ENCODE peak calls at places on chromosomes 6 and 20, in five cellular contexts. One of them, this sample, is unnamed. For H3K9me3, the result is how much of the 10 kb centered on the place peaks cover.

GRCh38 chr20:52105573-52106422 is 85.8 kb downstream of the ZFP64 start:
- DNase-seq in iPS DF 6.9: peak
- DNase-seq in naive thymus-derived CD4-positive, alpha-beta T cell: no peak
- DNase-seq in CD8-positive, alpha-beta memory T cell: no peak
- DNase-seq in effector memory CD4-positive, alpha-beta T cell: no peak
- DNase-seq in this sample: no peak

GRCh38 chr20:31870703-31871601 is 518 bp downstream of the TTLL9 start:
- DNase-seq in iPS DF 6.9: no peak
- DNase-seq in naive thymus-derived CD4-positive, alpha-beta T cell: no peak
- DNase-seq in CD8-positive, alpha-beta memory T cell: no peak
- DNase-seq in effector memory CD4-positive, alpha-beta T cell: no peak
- DNase-seq in this sample: no peak

GRCh38 chr6:57040011-57040410 is 6.5 kb upstream of the KIAA1586 start:
- DNase-seq in iPS DF 6.9: peak
- DNase-seq in naive thymus-derived CD4-positive, alpha-beta T cell: no peak
- DNase-seq in CD8-positive, alpha-beta memory T cell: no peak
- DNase-seq in effector memory CD4-positive, alpha-beta T cell: no peak
- DNase-seq in this sample: no peak

GRCh38 chr6:91291071-91291470 is 704.2 kb upstream of the MAP3K7 start:
- DNase-seq in iPS DF 6.9: no peak
- DNase-seq in naive thymus-derived CD4-positive, alpha-beta T cell: no peak
- DNase-seq in CD8-positive, alpha-beta memory T cell: no peak
- DNase-seq in effector memory CD4-positive, alpha-beta T cell: no peak
- DNase-seq in this sample: no peak

GRCh38 chr6:42279144-42279781 is 61.6 kb upstream of the MRPS10 start:
- DNase-seq in iPS DF 6.9: no peak
- DNase-seq in naive thymus-derived CD4-positive, alpha-beta T cell: peak
- DNase-seq in CD8-positive, alpha-beta memory T cell: no peak
- DNase-seq in effector memory CD4-positive, alpha-beta T cell: no peak
- DNase-seq in this sample: no peak

GRCh38 chr6:138337076-138337475 is 40.6 kb upstream of the SMIM28 start:
- DNase-seq in iPS DF 6.9: no peak
- DNase-seq in naive thymus-derived CD4-positive, alpha-beta T cell: no peak
- DNase-seq in CD8-positive, alpha-beta memory T cell: no peak
- DNase-seq in effector memory CD4-positive, alpha-beta T cell: no peak
- DNase-seq in this sample: no peak

GRCh38 chr6:111872521-111873177 is 603 bp downstream of the FYN start:
- DNase-seq in iPS DF 6.9: no peak
- DNase-seq in naive thymus-derived CD4-positive, alpha-beta T cell: peak
- DNase-seq in CD8-positive, alpha-beta memory T cell: peak
- DNase-seq in effector memory CD4-positive, alpha-beta T cell: peak
- DNase-seq in this sample: peak

GRCh38 chr6:71310261-71310660 is 21.6 kb downstream of the OGFRL1 start:
- DNase-seq in iPS DF 6.9: no peak
- DNase-seq in naive thymus-derived CD4-positive, alpha-beta T cell: no peak
- DNase-seq in CD8-positive, alpha-beta memory T cell: no peak
- DNase-seq in effector memory CD4-positive, alpha-beta T cell: no peak
- DNase-seq in this sample: no peak

GRCh38 chr6:129331450-129332138 is 378.4 kb downstream of the ARHGAP18 start:
- DNase-seq in iPS DF 6.9: no peak
- DNase-seq in naive thymus-derived CD4-positive, alpha-beta T cell: no peak
- DNase-seq in CD8-positive, alpha-beta memory T cell: no peak
- DNase-seq in effector memory CD4-positive, alpha-beta T cell: no peak
- DNase-seq in this sample: no peak

GRCh38 chr6:47967843-47968242 is 143.2 kb downstream of the PTCHD4 start:
- DNase-seq in iPS DF 6.9: no peak
- DNase-seq in naive thymus-derived CD4-positive, alpha-beta T cell: no peak
- DNase-seq in CD8-positive, alpha-beta memory T cell: no peak
- DNase-seq in effector memory CD4-positive, alpha-beta T cell: no peak
- DNase-seq in this sample: no peak

GRCh38 chr6:42407379-42407778 is 44.3 kb downstream of the TRERF1 start:
- DNase-seq in iPS DF 6.9: no peak
- DNase-seq in naive thymus-derived CD4-positive, alpha-beta T cell: no peak
- DNase-seq in CD8-positive, alpha-beta memory T cell: no peak
- DNase-seq in effector memory CD4-positive, alpha-beta T cell: no peak
- DNase-seq in this sample: no peak

GRCh38 chr6:43274916-43275597 is 23.0 kb upstream of the SLC22A7 start:
- DNase-seq in iPS DF 6.9: no peak
- DNase-seq in naive thymus-derived CD4-positive, alpha-beta T cell: peak
- DNase-seq in CD8-positive, alpha-beta memory T cell: peak
- DNase-seq in effector memory CD4-positive, alpha-beta T cell: no peak
- DNase-seq in this sample: peak

GRCh38 chr6:135014353-135014832 is 40.2 kb downstream of the HBS1L start:
- DNase-seq in iPS DF 6.9: no peak
- DNase-seq in naive thymus-derived CD4-positive, alpha-beta T cell: peak
- DNase-seq in CD8-positive, alpha-beta memory T cell: no peak
- DNase-seq in effector memory CD4-positive, alpha-beta T cell: no peak
- DNase-seq in this sample: no peak

GRCh38 chr6:1592852-1593251 is 16.9 kb upstream of the FOXC1 start:
- DNase-seq in iPS DF 6.9: no peak
- DNase-seq in naive thymus-derived CD4-positive, alpha-beta T cell: no peak
- DNase-seq in CD8-positive, alpha-beta memory T cell: no peak
- DNase-seq in effector memory CD4-positive, alpha-beta T cell: no peak
- DNase-seq in this sample: no peak

GRCh38 chr6:26017567-26017966 is 55.0 kb downstream of the TRIM38 start:
- DNase-seq in iPS DF 6.9: no peak
- DNase-seq in naive thymus-derived CD4-positive, alpha-beta T cell: peak
- DNase-seq in CD8-positive, alpha-beta memory T cell: peak
- DNase-seq in effector memory CD4-positive, alpha-beta T cell: peak
- DNase-seq in this sample: peak

GRCh38 chr20:20663841-20664240 is 48.6 kb downstream of the RALGAPA2 start:
- DNase-seq in iPS DF 6.9: no peak
- DNase-seq in naive thymus-derived CD4-positive, alpha-beta T cell: no peak
- DNase-seq in CD8-positive, alpha-beta memory T cell: no peak
- DNase-seq in effector memory CD4-positive, alpha-beta T cell: no peak
- DNase-seq in this sample: no peak

GRCh38 chr20:2846698-2847097 is 6.2 kb downstream of the VPS16 start:
- DNase-seq in iPS DF 6.9: no peak
- DNase-seq in naive thymus-derived CD4-positive, alpha-beta T cell: no peak
- DNase-seq in CD8-positive, alpha-beta memory T cell: no peak
- DNase-seq in effector memory CD4-positive, alpha-beta T cell: no peak
- DNase-seq in this sample: no peak

GRCh38 chr20:53950031-53950430 is 120.4 kb downstream of the BCAS1 start:
- DNase-seq in iPS DF 6.9: no peak
- DNase-seq in naive thymus-derived CD4-positive, alpha-beta T cell: no peak
- DNase-seq in CD8-positive, alpha-beta memory T cell: no peak
- DNase-seq in effector memory CD4-positive, alpha-beta T cell: no peak
- DNase-seq in this sample: no peak

GRCh38 chr20:53917145-53918009 is 153.0 kb downstream of the BCAS1 start:
- DNase-seq in iPS DF 6.9: no peak
- DNase-seq in naive thymus-derived CD4-positive, alpha-beta T cell: no peak
- DNase-seq in CD8-positive, alpha-beta memory T cell: no peak
- DNase-seq in effector memory CD4-positive, alpha-beta T cell: no peak
- DNase-seq in this sample: no peak

GRCh38 chr6:17457405-17457804 is 64.0 kb downstream of the CAP2 start:
- DNase-seq in iPS DF 6.9: no peak
- DNase-seq in naive thymus-derived CD4-positive, alpha-beta T cell: no peak
- DNase-seq in CD8-positive, alpha-beta memory T cell: no peak
- DNase-seq in effector memory CD4-positive, alpha-beta T cell: no peak
- DNase-seq in this sample: no peak

DNA sequence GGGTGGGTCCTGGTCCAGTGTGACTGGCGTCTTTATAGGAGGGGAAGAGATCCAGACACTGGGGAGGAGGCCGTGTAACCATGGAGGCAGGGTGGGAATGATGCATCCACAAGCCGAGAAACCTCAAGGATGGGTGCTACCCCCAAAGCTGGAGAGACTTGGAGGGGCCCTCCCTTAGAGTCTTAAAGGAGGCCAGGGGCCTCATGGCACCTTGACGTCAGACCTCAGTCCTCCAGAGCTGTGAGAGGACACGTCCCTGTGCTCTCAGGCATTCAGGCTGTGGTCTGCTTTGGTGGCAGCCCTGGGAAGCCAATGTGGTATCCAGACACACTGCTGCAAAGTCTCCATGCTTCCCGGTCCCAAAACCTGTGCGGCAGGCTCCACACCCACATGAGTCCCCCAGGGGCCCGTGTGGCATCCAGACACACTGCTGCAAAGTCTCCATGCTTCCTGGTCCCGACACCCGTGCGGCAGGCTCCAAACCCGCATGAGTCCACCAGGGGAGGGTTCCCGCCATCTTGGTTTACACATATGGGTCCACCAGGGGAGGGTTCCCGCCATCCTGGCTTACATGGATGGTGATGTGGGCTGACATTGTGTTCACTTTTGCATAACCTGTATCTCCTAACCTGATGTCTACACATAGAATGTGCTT is 278.0 kb downstream of the SMOC2 start:
- DNase-seq in iPS DF 6.9: no peak
- DNase-seq in naive thymus-derived CD4-positive, alpha-beta T cell: no peak
- DNase-seq in CD8-positive, alpha-beta memory T cell: no peak
- DNase-seq in effector memory CD4-positive, alpha-beta T cell: no peak
- DNase-seq in this sample: no peak
- H3K9me3 ChIP-seq in iPS DF 6.9: under half
- H3K9me3 ChIP-seq in naive thymus-derived CD4-positive, alpha-beta T cell: under half
- H3K9me3 ChIP-seq in CD8-positive, alpha-beta memory T cell: under half
- H3K9me3 ChIP-seq in effector memory CD4-positive, alpha-beta T cell: under half
- H3K9me3 ChIP-seq in this sample: under half

GRCh38 chr6:89731924-89732568 is 87.5 kb downstream of the MDN1 start:
- DNase-seq in iPS DF 6.9: no peak
- DNase-seq in naive thymus-derived CD4-positive, alpha-beta T cell: no peak
- DNase-seq in CD8-positive, alpha-beta memory T cell: no peak
- DNase-seq in effector memory CD4-positive, alpha-beta T cell: no peak
- DNase-seq in this sample: no peak

GRCh38 chr6:89724981-89725380 is 86.4 kb upstream of the LYRM2 start:
- DNase-seq in iPS DF 6.9: no peak
- DNase-seq in naive thymus-derived CD4-positive, alpha-beta T cell: no peak
- DNase-seq in CD8-positive, alpha-beta memory T cell: no peak
- DNase-seq in effector memory CD4-positive, alpha-beta T cell: no peak
- DNase-seq in this sample: no peak

GRCh38 chr6:89723046-89723445 is 84.5 kb upstream of the LYRM2 start:
- DNase-seq in iPS DF 6.9: no peak
- DNase-seq in naive thymus-derived CD4-positive, alpha-beta T cell: no peak
- DNase-seq in CD8-positive, alpha-beta memory T cell: no peak
- DNase-seq in effector memory CD4-positive, alpha-beta T cell: no peak
- DNase-seq in this sample: no peak

GRCh38 chr6:89729818-89730217 is 89.8 kb downstream of the MDN1 start:
- DNase-seq in iPS DF 6.9: no peak
- DNase-seq in naive thymus-derived CD4-positive, alpha-beta T cell: no peak
- DNase-seq in CD8-positive, alpha-beta memory T cell: no peak
- DNase-seq in effector memory CD4-positive, alpha-beta T cell: no peak
- DNase-seq in this sample: no peak

DNA sequence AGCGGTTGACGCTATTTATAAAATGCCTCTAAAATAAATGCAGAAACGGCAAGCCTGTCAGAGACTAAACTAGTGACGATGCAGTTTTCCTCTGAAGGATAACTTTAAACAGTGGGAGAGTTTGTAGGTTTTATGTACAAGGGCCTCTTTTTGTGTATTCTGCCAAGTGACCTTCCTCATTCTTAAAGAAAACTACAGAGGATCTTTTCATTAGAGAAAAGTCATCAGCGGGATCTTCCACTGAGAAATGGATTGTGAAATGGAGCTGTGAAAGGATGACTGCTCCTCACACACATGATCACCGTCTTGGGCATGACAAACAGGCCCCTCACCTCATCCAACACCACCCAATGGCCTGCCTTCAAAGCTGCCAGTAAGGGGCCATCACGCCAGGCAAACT is 89.0 kb upstream of the LYRM2 start:
- DNase-seq in iPS DF 6.9: no peak
- DNase-seq in naive thymus-derived CD4-positive, alpha-beta T cell: no peak
- DNase-seq in CD8-positive, alpha-beta memory T cell: no peak
- DNase-seq in effector memory CD4-positive, alpha-beta T cell: no peak
- DNase-seq in this sample: no peak
- H3K4me3 ChIP-seq in iPS DF 6.9: no peak
- H3K4me3 ChIP-seq in naive thymus-derived CD4-positive, alpha-beta T cell: no peak
- H3K4me3 ChIP-seq in CD8-positive, alpha-beta memory T cell: no peak
- H3K4me3 ChIP-seq in effector memory CD4-positive, alpha-beta T cell: no peak
- H3K4me3 ChIP-seq in this sample: no peak

GRCh38 chr20:49283176-49283702 is 5.4 kb upstream of the ZNFX1 start:
- DNase-seq in iPS DF 6.9: no peak
- DNase-seq in naive thymus-derived CD4-positive, alpha-beta T cell: no peak
- DNase-seq in CD8-positive, alpha-beta memory T cell: no peak
- DNase-seq in effector memory CD4-positive, alpha-beta T cell: no peak
- DNase-seq in this sample: no peak

GRCh38 chr20:49283703-49284625 is 6.1 kb upstream of the ZNFX1 start:
- DNase-seq in iPS DF 6.9: no peak
- DNase-seq in naive thymus-derived CD4-positive, alpha-beta T cell: no peak
- DNase-seq in CD8-positive, alpha-beta memory T cell: no peak
- DNase-seq in effector memory CD4-positive, alpha-beta T cell: no peak
- DNase-seq in this sample: no peak

GRCh38 chr20:49281913-49282467 is 4.1 kb upstream of the ZNFX1 start:
- DNase-seq in iPS DF 6.9: no peak
- DNase-seq in naive thymus-derived CD4-positive, alpha-beta T cell: no peak
- DNase-seq in CD8-positive, alpha-beta memory T cell: no peak
- DNase-seq in effector memory CD4-positive, alpha-beta T cell: no peak
- DNase-seq in this sample: no peak

GRCh38 chr20:49281059-49281912 is 3.4 kb upstream of the ZNFX1 start:
- DNase-seq in iPS DF 6.9: no peak
- DNase-seq in naive thymus-derived CD4-positive, alpha-beta T cell: no peak
- DNase-seq in CD8-positive, alpha-beta memory T cell: no peak
- DNase-seq in effector memory CD4-positive, alpha-beta T cell: no peak
- DNase-seq in this sample: no peak

DNA sequence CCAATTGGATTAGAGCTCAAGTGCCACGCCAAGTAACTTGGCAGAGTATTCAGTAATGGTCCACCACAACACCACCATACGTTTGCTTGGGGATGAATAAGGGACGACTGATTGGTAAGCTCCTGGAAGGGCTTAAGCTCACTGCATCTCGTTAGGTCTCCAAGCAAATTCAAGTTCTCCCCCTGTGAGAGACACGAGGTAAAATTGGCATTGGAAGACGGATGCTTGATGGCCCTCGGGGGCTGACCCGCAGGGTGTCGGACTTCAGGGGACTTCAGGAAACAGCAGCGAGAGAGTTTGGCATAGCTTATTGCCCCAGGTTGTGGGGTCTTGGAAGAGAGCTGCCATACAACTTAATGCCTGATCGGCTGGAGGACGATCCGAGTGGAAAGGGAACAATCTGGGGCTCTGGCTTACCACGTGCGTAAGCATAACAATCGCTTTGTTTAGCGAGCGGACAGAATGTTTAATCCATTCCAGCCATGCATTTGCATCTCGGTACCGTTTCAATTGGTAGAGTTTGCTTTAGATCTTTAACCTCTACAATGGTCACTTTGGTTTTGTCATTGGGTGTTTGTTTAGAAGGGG is 4.8 kb upstream of the ZNFX1 start:
- DNase-seq in iPS DF 6.9: no peak
- DNase-seq in naive thymus-derived CD4-positive, alpha-beta T cell: no peak
- DNase-seq in CD8-positive, alpha-beta memory T cell: no peak
- DNase-seq in effector memory CD4-positive, alpha-beta T cell: no peak
- DNase-seq in this sample: no peak
- H3K9me3 ChIP-seq in iPS DF 6.9: under half
- H3K9me3 ChIP-seq in naive thymus-derived CD4-positive, alpha-beta T cell: half or more
- H3K9me3 ChIP-seq in CD8-positive, alpha-beta memory T cell: half or more
- H3K9me3 ChIP-seq in effector memory CD4-positive, alpha-beta T cell: half or more
- H3K9me3 ChIP-seq in this sample: half or more

GRCh38 chr20:61605862-61606557 is 353.9 kb downstream of the CDH4 start:
- DNase-seq in iPS DF 6.9: no peak
- DNase-seq in naive thymus-derived CD4-positive, alpha-beta T cell: no peak
- DNase-seq in CD8-positive, alpha-beta memory T cell: no peak
- DNase-seq in effector memory CD4-positive, alpha-beta T cell: no peak
- DNase-seq in this sample: no peak
- H3K4me3 ChIP-seq in iPS DF 6.9: no peak
- H3K4me3 ChIP-seq in naive thymus-derived CD4-positive, alpha-beta T cell: no peak
- H3K4me3 ChIP-seq in CD8-positive, alpha-beta memory T cell: no peak
- H3K4me3 ChIP-seq in effector memory CD4-positive, alpha-beta T cell: no peak
- H3K4me3 ChIP-seq in this sample: no peak

This sample was measured in CD8-positive, alpha-beta T cell.